ENCODE peak calls at places on chromosomes 1 and 21, in seven cellular contexts. W is A549, P is fibroblast of lung, V is cardiac fibroblast, G is Peyer's patch, X is sigmoid colon, R is ascending aorta. Y is an unnamed sample.

GRCh38 chr1:22053861-22054770 is 1.6 kb downstream of the CDC42 start:
- DNase-seq in V (peak), G (no peak), P (no peak), R (no peak), X (no peak), W (no peak), Y (no peak)

GRCh38 chr1:23020731-23021130 is 1.5 kb downstream of the KDM1A start:
- DNase-seq in V (no peak), R (no peak), W (no peak), X (no peak), G (no peak), P (no peak), Y (no peak)

GRCh38 chr1:43348343-43348808 is 10.4 kb upstream of the CDC20 start:
- DNase-seq in X (no peak), R (no peak), W (no peak), P (no peak), G (no peak), V (no peak), Y (no peak)

GRCh38 chr21:31265293-31265692 is 78.8 kb downstream of the TIAM1 start:
- DNase-seq in V (no peak), G (no peak), X (no peak), R (no peak), W (no peak), P (peak), Y (no peak)

GRCh38 chr1:65881070-65881594 is 88.4 kb downstream of the PDE4B start:
- DNase-seq in P (peak), R (no peak), W (no peak), G (no peak), X (no peak), V (peak), Y (no peak)

GRCh38 chr1:59422921-59423575 is 126.2 kb downstream of the FGGY start:
- DNase-seq in R (peak), G (peak), P (no peak), W (no peak), V (peak), X (peak), Y (no peak)

GRCh38 chr21:45875416-45875760 is 106.2 kb upstream of the COL6A1 start:
- DNase-seq in P (no peak), V (no peak), X (no peak), G (no peak), W (no peak), R (no peak), Y (no peak)

GRCh38 chr1:7265771-7266371 is 480.6 kb downstream of the CAMTA1 start:
- DNase-seq in W (peak), G (no peak), V (peak), P (peak), R (no peak), X (no peak), Y (no peak)

GRCh38 chr1:166956057-166956850 is 19.1 kb downstream of the ILDR2 start:
- DNase-seq in V (no peak), P (no peak), G (no peak), X (no peak), R (no peak), W (no peak), Y (no peak)

GRCh38 chr21:32578107-32578691 is 7.1 kb downstream of the TCP10L start:
- DNase-seq in R (no peak), X (no peak), V (peak), G (no peak), P (peak), W (peak), Y (no peak)

GRCh38 chr1:197210426-197210825 is 57.6 kb upstream of the CRB1 start:
- DNase-seq in X (no peak), P (peak), R (no peak), V (peak), W (no peak), G (no peak), Y (no peak)

GRCh38 chr1:12505639-12506311 is 112.2 kb downstream of the DHRS3 start:
- DNase-seq in P (no peak), R (no peak), V (no peak), X (peak), W (no peak), G (no peak), Y (no peak)

GRCh38 chr1:230167419-230167852 is 100.4 kb downstream of the GALNT2 start:
- DNase-seq in P (peak), V (peak), W (peak), X (peak), R (no peak), G (no peak), Y (no peak)

GRCh38 chr1:61170328-61171238 is 88.2 kb downstream of the NFIA start:
- DNase-seq in X (no peak), R (no peak), W (peak), P (peak), G (no peak), V (peak), Y (peak)

GRCh38 chr1:154186852-154187501 is 4.9 kb downstream of the TPM3 start:
- DNase-seq in X (no peak), V (no peak), W (no peak), G (no peak), P (no peak), R (no peak), Y (no peak)

GRCh38 chr1:65459397-65459768 is 38.9 kb downstream of the LEPR start:
- DNase-seq in V (peak), G (no peak), W (peak), P (peak), R (no peak), X (no peak), Y (no peak)

GRCh38 chr1:64000021-64000420 is 203.4 kb upstream of the UBE2U start:
- DNase-seq in P (peak), R (no peak), G (no peak), V (peak), W (peak), X (no peak), Y (no peak)

GRCh38 chr1:62613890-62614289 is 16.6 kb downstream of the ANGPTL3 start:
- DNase-seq in X (no peak), G (no peak), W (peak), V (peak), R (no peak), P (peak), Y (no peak)

GRCh38 chr1:14853518-14853917 is 255.0 kb downstream of the KAZN start:
- DNase-seq in G (no peak), P (no peak), V (no peak), X (no peak), W (no peak), R (no peak), Y (no peak)

GRCh38 chr1:181784039-181784683 is 277.4 kb downstream of the ZNF648 start:
- DNase-seq in W (no peak), R (no peak), X (no peak), V (no peak), G (no peak), P (no peak), Y (no peak)

GRCh38 chr21:33071878-33072306 is 2.0 kb downstream of the OLIG1 start:
- DNase-seq in G (no peak), R (no peak), X (no peak), P (peak), V (peak), W (no peak), Y (no peak)

GRCh38 chr1:205255941-205256780 is 28.4 kb downstream of the TMCC2 start:
- DNase-seq in V (peak), W (peak), X (peak), G (peak), R (peak), P (peak), Y (peak)

GRCh38 chr1:61323681-61324328 is 241.4 kb downstream of the NFIA start:
- DNase-seq in R (no peak), P (no peak), G (no peak), X (no peak), V (no peak), W (no peak), Y (no peak)

GRCh38 chr1:17061486-17062271 is 7.8 kb upstream of the SDHB start:
- DNase-seq in R (no peak), X (no peak), V (no peak), G (no peak), W (no peak), P (peak), Y (no peak)

GRCh38 chr1:82162526-82163420 is 362.0 kb downstream of the ADGRL2 start:
- DNase-seq in W (peak), R (no peak), P (peak), V (no peak), X (no peak), G (no peak), Y (no peak)

DNA sequence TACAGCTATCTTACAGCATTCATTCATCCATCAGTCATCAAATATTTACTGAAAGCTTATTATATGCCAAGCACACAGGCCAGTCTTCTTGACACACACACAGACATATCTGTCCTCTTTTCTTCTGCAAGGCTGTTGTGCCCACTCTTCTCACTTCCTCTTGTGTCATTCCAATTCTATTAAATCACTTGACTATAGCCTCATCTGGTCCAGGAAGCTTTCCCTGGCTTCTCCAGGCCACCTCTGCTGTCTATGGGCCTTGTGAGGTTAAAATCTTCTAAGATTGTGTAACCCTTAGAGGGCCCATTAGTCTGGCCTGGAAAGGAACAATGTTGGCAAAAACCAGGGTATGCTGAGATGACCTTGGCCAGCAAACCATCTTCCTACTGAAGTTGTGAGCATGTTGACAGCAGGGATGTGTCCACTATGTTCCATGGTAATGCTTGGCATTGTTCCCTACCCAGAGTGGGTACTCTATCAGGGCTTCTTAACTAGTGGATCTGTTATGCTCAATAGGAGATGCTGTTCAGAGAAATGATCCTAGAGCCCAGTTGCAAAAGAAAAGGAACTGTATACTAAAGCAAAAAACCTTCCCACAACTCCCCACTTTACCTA is 5.3 kb downstream of the TRAF3IP3 start:
- DNase-seq in V (peak), G (no peak), W (no peak), P (no peak), X (no peak), R (no peak), Y (no peak)
- H3K4me3 ChIP-seq in V (no peak), G (no peak), W (no peak), P (no peak), X (no peak), R (no peak), Y (no peak)

GRCh38 chr1:185232874-185233273 is 75.9 kb downstream of the SWT1 start:
- DNase-seq in W (no peak), V (no peak), P (no peak), R (no peak), G (no peak), X (no peak), Y (no peak)

GRCh38 chr1:185244015-185244747 is 72.9 kb downstream of the IVNS1ABP start:
- DNase-seq in V (peak), R (no peak), W (peak), G (no peak), P (peak), X (no peak), Y (peak)

GRCh38 chr1:185239861-185240260 is 77.2 kb downstream of the IVNS1ABP start:
- DNase-seq in G (no peak), X (no peak), W (no peak), R (no peak), P (no peak), V (no peak), Y (no peak)

GRCh38 chr1:185241127-185241526 is 75.9 kb downstream of the IVNS1ABP start:
- DNase-seq in G (no peak), X (no peak), W (no peak), V (no peak), R (no peak), P (no peak), Y (no peak)

DNA sequence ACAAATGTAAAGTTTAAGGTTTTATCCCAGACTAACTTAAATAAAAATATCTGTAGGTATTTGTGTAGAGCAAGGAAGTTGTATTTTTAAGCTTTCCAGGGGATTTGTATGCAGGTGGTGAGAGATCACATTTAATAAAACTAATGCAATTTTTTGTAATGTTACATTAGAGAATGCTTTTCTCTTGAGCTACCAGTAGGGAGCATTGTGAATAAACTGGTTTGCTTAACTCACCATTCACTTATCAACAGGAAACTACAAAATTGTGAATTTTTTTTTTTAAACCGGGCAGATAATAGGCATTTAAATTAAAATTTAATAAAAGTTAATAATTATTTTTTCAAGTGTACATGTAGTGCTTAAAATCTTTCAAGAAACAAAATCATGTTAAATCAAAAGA is 78.6 kb downstream of the IVNS1ABP start:
- DNase-seq in G (no peak), W (peak), P (peak), R (no peak), X (no peak), V (peak), Y (no peak)
- TF ChIP-seq CTCF in G (peak), W (peak), P (peak), R (peak), X (no peak), V (peak), Y (peak)

GRCh38 chr1:158163000-158163947 is 17.4 kb upstream of the CD1D start:
- DNase-seq in W (no peak), G (peak), P (no peak), V (no peak), X (no peak), R (no peak), Y (no peak)
- H3K4me3 ChIP-seq in W (no peak), G (no peak), P (no peak), V (no peak), X (no peak), R (no peak), Y (no peak)

GRCh38 chr21:15896501-15896900 is 166.7 kb downstream of the USP25 start:
- DNase-seq in R (no peak), G (no peak), X (no peak), V (no peak), P (no peak), W (no peak), Y (no peak)

GRCh38 chr21:15893902-15894301 is 164.1 kb downstream of the USP25 start:
- DNase-seq in V (no peak), P (no peak), W (no peak), R (no peak), X (no peak), G (no peak), Y (no peak)

GRCh38 chr21:15895142-15896106 is 165.6 kb downstream of the USP25 start:
- DNase-seq in R (no peak), P (peak), G (no peak), W (no peak), X (no peak), V (no peak), Y (no peak)

DNA sequence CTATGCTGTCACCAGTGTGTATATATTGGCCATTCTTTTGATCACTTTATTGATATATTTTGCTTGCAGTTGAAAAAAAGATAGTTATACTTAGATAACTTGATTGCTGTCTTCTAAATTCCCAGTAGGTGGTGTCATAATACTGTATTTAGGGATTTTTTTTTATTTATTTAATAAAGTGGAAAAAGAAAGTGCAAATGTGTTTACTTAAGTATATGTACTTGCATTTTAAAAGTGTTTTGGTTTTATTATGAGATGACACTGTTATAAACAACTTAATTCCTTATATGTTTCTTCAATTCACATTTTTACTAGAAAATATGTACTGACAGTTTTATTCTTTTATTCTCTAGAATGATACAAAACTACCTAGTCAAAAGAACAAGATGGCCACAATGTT is 164.8 kb downstream of the USP25 start:
- DNase-seq in V (peak), W (no peak), R (no peak), X (no peak), P (peak), G (no peak), Y (no peak)
- TF ChIP-seq CTCF in V (peak), W (no peak), R (peak), X (no peak), P (no peak), G (no peak), Y (peak)

GRCh38 chr21:38859852-38860251 is 54.1 kb downstream of the ETS2 start:
- DNase-seq in P (no peak), R (no peak), W (no peak), G (no peak), V (peak), X (no peak), Y (no peak)
- H3K4me3 ChIP-seq in P (no peak), R (no peak), W (no peak), G (no peak), V (no peak), X (no peak), Y (no peak)

GRCh38 chr1:111958911-111959310 is 30.6 kb downstream of the KCND3 start:
- DNase-seq in G (no peak), V (no peak), W (no peak), P (no peak), X (no peak), R (no peak), Y (no peak)

GRCh38 chr1:111958075-111958474 is 31.4 kb downstream of the KCND3 start:
- DNase-seq in V (no peak), G (no peak), P (no peak), W (no peak), X (no peak), R (no peak), Y (no peak)

GRCh38 chr1:111961773-111962565 is 27.5 kb downstream of the KCND3 start:
- DNase-seq in W (no peak), X (no peak), P (no peak), G (no peak), R (no peak), V (no peak), Y (no peak)

GRCh38 chr1:111960971-111961370 is 28.5 kb downstream of the KCND3 start:
- DNase-seq in G (no peak), P (no peak), R (no peak), X (no peak), W (no peak), V (no peak), Y (no peak)

GRCh38 chr1:111959436-111959835 is 30.0 kb downstream of the KCND3 start:
- DNase-seq in P (no peak), R (no peak), X (no peak), W (peak), V (no peak), G (no peak), Y (no peak)
- TF ChIP-seq CTCF in P (no peak), R (no peak), X (no peak), W (no peak), V (no peak), G (no peak), Y (no peak)

Y was measured in AG04449.